ENCODE peak calls at places on chromosomes 12 and 14, in six cellular contexts. One of them, this sample, is unnamed.

GRCh38 chr12:18421840-18422239 is 160.5 kb downstream of the PIK3C2G start:
- DNase-seq in SK-N-SH: no peak
- DNase-seq in GM12878: no peak
- DNase-seq in H1: no peak
- DNase-seq in HepG2: no peak
- DNase-seq in K562: no peak
- DNase-seq in this sample: no peak

GRCh38 chr12:113770389-113770865 is 195.7 kb downstream of the RBM19 start:
- DNase-seq in SK-N-SH: no peak
- DNase-seq in GM12878: no peak
- DNase-seq in H1: no peak
- DNase-seq in HepG2: peak; percentile 98
- DNase-seq in K562: no peak
- DNase-seq in this sample: no peak

GRCh38 chr12:76020281-76020680 is 11.3 kb downstream of the PHLDA1 start:
- DNase-seq in SK-N-SH: no peak
- DNase-seq in GM12878: peak; percentile 15
- DNase-seq in H1: no peak
- DNase-seq in HepG2: no peak
- DNase-seq in K562: no peak
- DNase-seq in this sample: no peak

GRCh38 chr12:95548539-95549391 is 2.5 kb downstream of the USP44 start:
- DNase-seq in SK-N-SH: peak; percentile 98
- DNase-seq in GM12878: no peak
- DNase-seq in H1: peak; percentile 83
- DNase-seq in HepG2: no peak
- DNase-seq in K562: peak; percentile 75
- DNase-seq in this sample: peak; percentile 15

GRCh38 chr12:15633201-15633600 is 156.0 kb downstream of the EPS8 start:
- DNase-seq in SK-N-SH: no peak
- DNase-seq in GM12878: no peak
- DNase-seq in H1: no peak
- DNase-seq in HepG2: no peak
- DNase-seq in K562: no peak
- DNase-seq in this sample: no peak

GRCh38 chr12:47615711-47616110 is 90.1 kb downstream of the RPAP3 start:
- DNase-seq in SK-N-SH: peak; percentile 31
- DNase-seq in GM12878: no peak
- DNase-seq in H1: no peak
- DNase-seq in HepG2: no peak
- DNase-seq in K562: peak; percentile 41
- DNase-seq in this sample: no peak

GRCh38 chr12:2009623-2010022 is 5.4 kb upstream of the DCP1B start:
- DNase-seq in SK-N-SH: no peak
- DNase-seq in GM12878: no peak
- DNase-seq in H1: no peak
- DNase-seq in HepG2: peak; percentile 62
- DNase-seq in K562: no peak
- DNase-seq in this sample: no peak

GRCh38 chr12:104602901-104603300 is 146.2 kb downstream of the CHST11 start:
- DNase-seq in SK-N-SH: no peak
- DNase-seq in GM12878: no peak
- DNase-seq in H1: no peak
- DNase-seq in HepG2: no peak
- DNase-seq in K562: no peak
- DNase-seq in this sample: no peak

GRCh38 chr12:3275171-3276041 is 198.2 kb downstream of the TSPAN9 start:
- DNase-seq in SK-N-SH: peak; percentile 91
- DNase-seq in GM12878: no peak
- DNase-seq in H1: peak; percentile 97
- DNase-seq in HepG2: peak; percentile 31
- DNase-seq in K562: peak; percentile 78
- DNase-seq in this sample: peak; percentile 53

GRCh38 chr14:105899657-105900397 is 373.4 kb downstream of the TMEM121 start:
- DNase-seq in SK-N-SH: no peak
- DNase-seq in GM12878: no peak
- DNase-seq in H1: no peak
- DNase-seq in HepG2: no peak
- DNase-seq in K562: peak; percentile 2
- DNase-seq in this sample: no peak

GRCh38 chr14:87457727-87458126 is 535.3 kb downstream of the GALC start:
- DNase-seq in SK-N-SH: no peak
- DNase-seq in GM12878: no peak
- DNase-seq in H1: no peak
- DNase-seq in HepG2: no peak
- DNase-seq in K562: no peak
- DNase-seq in this sample: no peak

GRCh38 chr14:101073598-101073965 is 170.1 kb upstream of the RTL1 start:
- DNase-seq in SK-N-SH: no peak
- DNase-seq in GM12878: no peak
- DNase-seq in H1: no peak
- DNase-seq in HepG2: no peak
- DNase-seq in K562: no peak
- DNase-seq in this sample: no peak

GRCh38 chr12:24573621-24574020 is 375.3 kb downstream of the BCAT1 start:
- DNase-seq in SK-N-SH: no peak
- DNase-seq in GM12878: no peak
- DNase-seq in H1: no peak
- DNase-seq in HepG2: no peak
- DNase-seq in K562: no peak
- DNase-seq in this sample: no peak

GRCh38 chr12:12333980-12334709 is 15.9 kb downstream of the MANSC1 start:
- DNase-seq in SK-N-SH: peak; percentile 80
- DNase-seq in GM12878: peak; percentile 19
- DNase-seq in H1: peak; percentile 69
- DNase-seq in HepG2: peak; percentile 53
- DNase-seq in K562: peak; percentile 67
- DNase-seq in this sample: no peak

GRCh38 chr14:27845241-27845850 is 921.2 kb upstream of the FOXG1 start:
- DNase-seq in SK-N-SH: peak; percentile 38
- DNase-seq in GM12878: no peak
- DNase-seq in H1: peak; percentile 62
- DNase-seq in HepG2: no peak
- DNase-seq in K562: peak; percentile 31
- DNase-seq in this sample: no peak

GRCh38 chr12:90172524-90172923 is 463.9 kb upstream of the ATP2B1 start:
- DNase-seq in SK-N-SH: no peak
- DNase-seq in GM12878: no peak
- DNase-seq in H1: no peak
- DNase-seq in HepG2: no peak
- DNase-seq in K562: no peak
- DNase-seq in this sample: no peak

GRCh38 chr12:117646595-117646994 is 285.2 kb upstream of the NOS1 start:
- DNase-seq in SK-N-SH: peak; percentile 37
- DNase-seq in GM12878: no peak
- DNase-seq in H1: no peak
- DNase-seq in HepG2: no peak
- DNase-seq in K562: no peak
- DNase-seq in this sample: no peak

GRCh38 chr14:77151918-77152588 is 10.5 kb upstream of the ZDHHC22 start:
- DNase-seq in SK-N-SH: peak; percentile 61
- DNase-seq in GM12878: no peak
- DNase-seq in H1: no peak
- DNase-seq in HepG2: no peak
- DNase-seq in K562: peak; percentile 39
- DNase-seq in this sample: no peak

GRCh38 chr12:25550186-25550585 is 2.9 kb downstream of the LMNTD1 start:
- DNase-seq in SK-N-SH: no peak
- DNase-seq in GM12878: no peak
- DNase-seq in H1: no peak
- DNase-seq in HepG2: no peak
- DNase-seq in K562: no peak
- DNase-seq in this sample: no peak

GRCh38 chr12:43072431-43072830 is 479.6 kb downstream of the ADAMTS20 start:
- DNase-seq in SK-N-SH: no peak
- DNase-seq in GM12878: no peak
- DNase-seq in H1: no peak
- DNase-seq in HepG2: no peak
- DNase-seq in K562: no peak
- DNase-seq in this sample: no peak

GRCh38 chr12:43066471-43066870 is 476.9 kb upstream of the PRICKLE1 start:
- DNase-seq in SK-N-SH: no peak
- DNase-seq in GM12878: no peak
- DNase-seq in H1: no peak
- DNase-seq in HepG2: no peak
- DNase-seq in K562: no peak
- DNase-seq in this sample: no peak

GRCh38 chr12:43069768-43070221 is 480.2 kb upstream of the PRICKLE1 start:
- DNase-seq in SK-N-SH: no peak
- DNase-seq in GM12878: peak; percentile 3
- DNase-seq in H1: no peak
- DNase-seq in HepG2: no peak
- DNase-seq in K562: no peak
- DNase-seq in this sample: no peak
- TF ChIP-seq GABPA in SK-N-SH: no peak
- TF ChIP-seq GABPA in GM12878: no peak
- TF ChIP-seq GABPA in H1: no peak
- TF ChIP-seq GABPA in HepG2: no peak
- TF ChIP-seq GABPA in K562: no peak
- TF ChIP-seq GABPA in this sample: no peak

DNA sequence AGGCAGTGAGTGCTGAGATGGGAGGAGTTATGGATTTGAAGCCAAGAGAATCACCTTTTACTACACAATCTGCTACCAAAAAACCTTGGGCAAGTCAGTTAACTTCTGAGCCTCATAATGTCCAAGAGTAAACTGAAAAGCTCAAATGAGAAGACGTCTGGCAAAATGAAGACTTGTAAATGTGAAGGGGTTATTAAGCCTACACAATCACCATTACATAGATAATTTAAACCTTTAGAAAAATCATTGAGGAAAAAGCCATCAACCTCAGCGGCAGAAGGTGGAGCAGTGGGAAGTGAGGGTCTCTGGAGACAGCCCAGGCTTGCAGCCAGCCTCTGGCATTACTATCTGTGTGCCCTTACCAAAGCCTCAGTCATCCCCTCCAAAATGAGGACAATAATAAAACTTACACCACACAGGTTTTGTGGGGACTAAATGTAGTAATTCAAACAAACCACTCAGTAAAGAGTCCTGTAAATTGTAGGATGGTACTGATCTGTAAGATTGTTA is 50.5 kb upstream of the CCDC175 start:
- DNase-seq in SK-N-SH: no peak
- DNase-seq in GM12878: no peak
- DNase-seq in H1: no peak
- DNase-seq in HepG2: no peak
- DNase-seq in K562: no peak
- DNase-seq in this sample: no peak
- H3K27me3 ChIP-seq in SK-N-SH: peaks cover 19% of the 10 kb centered on the region
- H3K27me3 ChIP-seq in GM12878: peaks cover 3% of the 10 kb centered on the region
- H3K27me3 ChIP-seq in H1: peaks cover 10% of the 10 kb centered on the region
- H3K27me3 ChIP-seq in HepG2: peaks cover 1% of the 10 kb centered on the region
- H3K27me3 ChIP-seq in K562: peaks cover 5% of the 10 kb centered on the region
- H3K27me3 ChIP-seq in this sample: peaks cover 39% of the 10 kb centered on the region

GRCh38 chr14:24367506-24368214 is at the start of gene NFATC4:
- DNase-seq in SK-N-SH: peak; percentile 88
- DNase-seq in GM12878: no peak
- DNase-seq in H1: peak; percentile 88
- DNase-seq in HepG2: peak; percentile 54
- DNase-seq in K562: peak; percentile 76
- DNase-seq in this sample: no peak

GRCh38 chr14:24369907-24370687 is 2.1 kb downstream of the NFATC4 start:
- DNase-seq in SK-N-SH: no peak
- DNase-seq in GM12878: no peak
- DNase-seq in H1: no peak
- DNase-seq in HepG2: no peak
- DNase-seq in K562: no peak
- DNase-seq in this sample: no peak

GRCh38 chr14:24369463-24369862 is 1.5 kb downstream of the NFATC4 start:
- DNase-seq in SK-N-SH: no peak
- DNase-seq in GM12878: no peak
- DNase-seq in H1: no peak
- DNase-seq in HepG2: no peak
- DNase-seq in K562: no peak
- DNase-seq in this sample: no peak

GRCh38 chr14:24368215-24368561 is 204 bp downstream of the NFATC4 start:
- DNase-seq in SK-N-SH: no peak
- DNase-seq in GM12878: no peak
- DNase-seq in H1: peak; percentile 78
- DNase-seq in HepG2: no peak
- DNase-seq in K562: no peak
- DNase-seq in this sample: no peak

GRCh38 chr14:24368562-24369252 is 723 bp downstream of the NFATC4 start:
- DNase-seq in SK-N-SH: peak; percentile 94
- DNase-seq in GM12878: no peak
- DNase-seq in H1: peak; percentile 83
- DNase-seq in HepG2: no peak
- DNase-seq in K562: peak; percentile 42
- DNase-seq in this sample: no peak
- H3K4me3 ChIP-seq in SK-N-SH: peak overlapping the region; percentile 86
- H3K4me3 ChIP-seq in GM12878: peak overlapping the region; percentile 51
- H3K4me3 ChIP-seq in H1: peak overlapping the region; percentile 73
- H3K4me3 ChIP-seq in HepG2: peak overlapping the region; percentile 29
- H3K4me3 ChIP-seq in K562: peak overlapping the region; percentile 32
- H3K4me3 ChIP-seq in this sample: no peak overlapping the region

GRCh38 chr14:50943943-50944646 is at the start of gene PYGL:
- DNase-seq in SK-N-SH: peak; percentile 84
- DNase-seq in GM12878: no peak
- DNase-seq in H1: peak; percentile 88
- DNase-seq in HepG2: peak; percentile 55
- DNase-seq in K562: peak; percentile 72
- DNase-seq in this sample: peak; percentile 80

GRCh38 chr14:50947446-50947845 is 3.2 kb upstream of the PYGL start:
- DNase-seq in SK-N-SH: no peak
- DNase-seq in GM12878: no peak
- DNase-seq in H1: no peak
- DNase-seq in HepG2: peak; percentile 50
- DNase-seq in K562: no peak
- DNase-seq in this sample: no peak

GRCh38 chr14:50944647-50945413 is 547 bp upstream of the PYGL start:
- DNase-seq in SK-N-SH: no peak
- DNase-seq in GM12878: no peak
- DNase-seq in H1: no peak
- DNase-seq in HepG2: peak; percentile 94
- DNase-seq in K562: peak; percentile 7
- DNase-seq in this sample: no peak

GRCh38 chr14:50948205-50948604 is 3.9 kb upstream of the PYGL start:
- DNase-seq in SK-N-SH: no peak
- DNase-seq in GM12878: no peak
- DNase-seq in H1: no peak
- DNase-seq in HepG2: no peak
- DNase-seq in K562: no peak
- DNase-seq in this sample: no peak

DNA sequence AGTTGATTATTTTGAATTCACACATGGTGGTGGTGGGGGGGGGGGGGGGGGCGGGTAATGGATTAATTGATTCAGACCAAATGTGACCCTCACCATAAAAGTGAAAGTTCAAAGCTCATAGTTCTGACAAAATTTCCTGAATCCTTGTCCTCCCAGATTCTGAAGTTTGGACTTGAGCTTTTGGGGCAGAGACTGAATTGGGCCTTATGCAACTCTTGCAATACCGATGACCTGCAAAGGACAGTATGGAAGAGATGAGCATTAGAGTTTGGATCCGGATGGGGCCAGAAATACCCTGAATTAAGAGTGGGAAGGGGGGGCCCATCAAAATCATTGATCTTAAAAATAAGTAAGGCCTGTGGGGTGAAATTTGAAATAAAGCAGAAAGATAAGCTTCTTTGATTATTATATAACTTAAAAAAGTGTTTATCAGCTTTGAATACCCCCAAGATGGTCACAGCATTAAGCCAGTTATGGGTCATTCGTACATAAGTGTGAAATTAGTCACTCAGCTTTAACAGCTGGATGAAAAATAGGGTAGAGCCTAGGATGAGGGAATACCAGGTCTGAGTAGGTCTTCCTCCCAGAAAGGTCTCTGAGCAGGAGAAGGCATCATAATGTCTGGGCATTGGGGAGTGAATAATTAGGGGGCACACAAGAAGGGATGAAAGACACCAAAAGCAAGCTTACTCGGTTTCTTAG is 2.1 kb upstream of the PYGL start:
- DNase-seq in SK-N-SH: no peak
- DNase-seq in GM12878: no peak
- DNase-seq in H1: no peak
- DNase-seq in HepG2: peak; percentile 30
- DNase-seq in K562: no peak
- DNase-seq in this sample: no peak
- TF ChIP-seq GABPA in SK-N-SH: no peak
- TF ChIP-seq GABPA in GM12878: no peak
- TF ChIP-seq GABPA in H1: no peak
- TF ChIP-seq GABPA in HepG2: no peak
- TF ChIP-seq GABPA in K562: no peak
- TF ChIP-seq GABPA in this sample: no peak